ENCODE peak calls at places on chromosomes 13 and 19, in seven cellular contexts. N, G, D, T, E, H and M are unnamed samples.

GRCh38 chr13:49657241-49657641 is 28.9 kb downstream of the ARL11 start:
- DNase-seq in N (no peak), G (no peak), D (no peak), T (no peak), E (no peak), H (no peak), M (no peak)

GRCh38 chr13:110236831-110237261 is 70.1 kb downstream of the COL4A1 start:
- DNase-seq in N (no peak), G (no peak), D (no peak), T (peak), E (peak), H (no peak), M (no peak)

GRCh38 chr19:18023596-18024212 is 15.7 kb downstream of the ARRDC2 start:
- DNase-seq in N (peak), G (peak), D (peak), T (peak), E (peak), H (peak), M (peak)

GRCh38 chr19:30665449-30665848 is 293.3 kb downstream of the ZNF536 start:
- DNase-seq in N (no peak), G (no peak), D (no peak), T (no peak), E (no peak), H (no peak), M (no peak)

GRCh38 chr19:6730153-6730804 is 7.1 kb downstream of the GPR108 start:
- DNase-seq in N (no peak), G (peak), D (no peak), T (no peak), E (no peak), H (peak), M (peak)

GRCh38 chr13:108268713-108269112 is 805 bp upstream of the TNFSF13B start:
- DNase-seq in N (no peak), G (no peak), D (no peak), T (no peak), E (no peak), H (no peak), M (no peak)

GRCh38 chr19:56973713-56974553 is 133.4 kb upstream of the PEG3 start:
- DNase-seq in N (no peak), G (no peak), D (no peak), T (no peak), E (no peak), H (no peak), M (no peak)

GRCh38 chr19:16315825-16316505 is 8.7 kb upstream of the KLF2 start:
- DNase-seq in N (no peak), G (peak), D (no peak), T (peak), E (peak), H (no peak), M (no peak)

GRCh38 chr13:59476376-59476775 is 687.4 kb downstream of the DIAPH3 start:
- DNase-seq in N (no peak), G (no peak), D (no peak), T (no peak), E (no peak), H (no peak), M (no peak)

GRCh38 chr13:109256866-109257760 is 529.3 kb downstream of the IRS2 start:
- DNase-seq in N (peak), G (no peak), D (no peak), T (peak), E (no peak), H (no peak), M (no peak)

GRCh38 chr19:5498817-5499535 is 43.8 kb downstream of the ZNRF4 start:
- DNase-seq in N (no peak), G (no peak), D (no peak), T (no peak), E (no peak), H (no peak), M (no peak)

GRCh38 chr13:29573190-29573589 is 22.3 kb downstream of the SLC7A1 start:
- DNase-seq in N (peak), G (no peak), D (peak), T (no peak), E (peak), H (no peak), M (no peak)

GRCh38 chr19:39237200-39238184 is 7.3 kb downstream of the IFNL3 start:
- DNase-seq in N (peak), G (peak), D (no peak), T (no peak), E (no peak), H (peak), M (no peak)

GRCh38 chr19:31519216-31519615 is 170.0 kb upstream of the TSHZ3 start:
- DNase-seq in N (no peak), G (no peak), D (no peak), T (no peak), E (no peak), H (no peak), M (no peak)

GRCh38 chr19:47231215-47232054 is 436 bp upstream of the BBC3 start:
- DNase-seq in N (peak), G (peak), D (peak), T (peak), E (peak), H (peak), M (peak)

GRCh38 chr13:32036762-32037161 is 5.2 kb downstream of the FRY start:
- DNase-seq in N (no peak), G (no peak), D (no peak), T (no peak), E (no peak), H (no peak), M (no peak)

GRCh38 chr19:24178207-24178606 is 91.2 kb downstream of the ZNF254 start:
- DNase-seq in N (no peak), G (no peak), D (no peak), T (no peak), E (no peak), H (no peak), M (no peak)

GRCh38 chr19:7680606-7681335 is at the start of gene TRAPPC5:
- DNase-seq in N (peak), G (peak), D (no peak), T (peak), E (peak), H (peak), M (peak)

GRCh38 chr19:4365791-4366665 is 22.7 kb downstream of the MPND start:
- DNase-seq in N (no peak), G (no peak), D (no peak), T (no peak), E (no peak), H (no peak), M (no peak)

GRCh38 chr19:18304194-18304495 is 18.7 kb downstream of the LSM4 start:
- DNase-seq in N (no peak), G (no peak), D (no peak), T (no peak), E (peak), H (peak), M (no peak)

GRCh38 chr13:39144941-39145533 is 106.8 kb downstream of the NHLRC3 start:
- DNase-seq in N (peak), G (peak), D (no peak), T (peak), E (peak), H (peak), M (no peak)

GRCh38 chr13:104460553-104460952 is 1394.3 kb upstream of the SLC10A2 start:
- DNase-seq in N (no peak), G (no peak), D (no peak), T (no peak), E (no peak), H (no peak), M (no peak)

GRCh38 chr19:45251452-45252354 is 632 bp downstream of the MARK4 start:
- DNase-seq in N (no peak), G (peak), D (no peak), T (no peak), E (no peak), H (no peak), M (no peak)

GRCh38 chr19:18386543-18387251 is 739 bp downstream of the GDF15 start:
- DNase-seq in N (no peak), G (peak), D (no peak), T (no peak), E (peak), H (no peak), M (no peak)

DNA sequence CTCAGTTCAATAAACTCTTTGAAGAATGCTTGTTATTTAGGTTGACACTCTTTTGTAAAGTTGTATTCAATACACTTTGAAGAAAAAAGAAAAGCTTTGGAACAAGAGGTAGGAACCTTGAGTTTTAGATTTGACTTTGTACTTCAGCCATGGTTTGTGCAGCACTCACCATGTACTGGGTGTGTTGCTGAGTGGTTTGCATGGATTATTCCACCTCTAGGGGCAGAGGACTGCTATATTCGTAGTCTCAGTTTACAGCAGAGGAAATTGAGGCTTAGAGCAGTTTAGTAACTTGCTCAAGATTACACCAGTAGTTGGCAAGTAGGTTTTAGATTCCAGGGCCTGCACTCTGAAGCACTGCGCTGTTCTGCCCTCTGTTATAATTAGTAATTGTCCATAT is 68.8 kb downstream of the DNAJC3 start:
- DNase-seq in N (no peak), G (no peak), D (no peak), T (no peak), E (no peak), H (no peak), M (no peak)
- TF ChIP-seq CTCF in N (no peak), G (no peak), D (no peak), T (no peak), E (no peak), H (no peak), M (no peak)

GRCh38 chr13:19864339-19865309 is 1.2 kb upstream of the ZMYM5 start:
- DNase-seq in N (peak), G (peak), D (peak), T (peak), E (peak), H (peak), M (peak)
- TF ChIP-seq CTCF in N (peak), G (peak), D (peak), T (peak), E (peak), H (peak), M (no peak)

GRCh38 chr13:54110597-54110996 is 1082.0 kb downstream of the OLFM4 start:
- DNase-seq in N (no peak), G (no peak), D (no peak), T (no peak), E (no peak), H (no peak), M (no peak)
- TF ChIP-seq CTCF in N (no peak), G (no peak), D (no peak), T (no peak), E (no peak), H (no peak), M (no peak)

GRCh38 chr19:42324655-42325307 is 654 bp upstream of the MEGF8 start:
- DNase-seq in N (no peak), G (no peak), D (no peak), T (no peak), E (no peak), H (peak), M (no peak)
- TF ChIP-seq CTCF in N (peak), G (no peak), D (no peak), T (no peak), E (no peak), H (no peak), M (no peak)

GRCh38 chr19:1843646-1844394 is 4.5 kb downstream of the REXO1 start:
- DNase-seq in N (no peak), G (no peak), D (no peak), T (no peak), E (no peak), H (peak), M (no peak)
- TF ChIP-seq CTCF in N (no peak), G (peak), D (no peak), T (peak), E (no peak), H (no peak), M (no peak)

GRCh38 chr13:20647758-20648157 is 55.7 kb upstream of the IL17D start:
- DNase-seq in N (no peak), G (no peak), D (no peak), T (no peak), E (no peak), H (no peak), M (no peak)
- TF ChIP-seq CTCF in N (no peak), G (no peak), D (no peak), T (no peak), E (no peak), H (no peak), M (no peak)

DNA sequence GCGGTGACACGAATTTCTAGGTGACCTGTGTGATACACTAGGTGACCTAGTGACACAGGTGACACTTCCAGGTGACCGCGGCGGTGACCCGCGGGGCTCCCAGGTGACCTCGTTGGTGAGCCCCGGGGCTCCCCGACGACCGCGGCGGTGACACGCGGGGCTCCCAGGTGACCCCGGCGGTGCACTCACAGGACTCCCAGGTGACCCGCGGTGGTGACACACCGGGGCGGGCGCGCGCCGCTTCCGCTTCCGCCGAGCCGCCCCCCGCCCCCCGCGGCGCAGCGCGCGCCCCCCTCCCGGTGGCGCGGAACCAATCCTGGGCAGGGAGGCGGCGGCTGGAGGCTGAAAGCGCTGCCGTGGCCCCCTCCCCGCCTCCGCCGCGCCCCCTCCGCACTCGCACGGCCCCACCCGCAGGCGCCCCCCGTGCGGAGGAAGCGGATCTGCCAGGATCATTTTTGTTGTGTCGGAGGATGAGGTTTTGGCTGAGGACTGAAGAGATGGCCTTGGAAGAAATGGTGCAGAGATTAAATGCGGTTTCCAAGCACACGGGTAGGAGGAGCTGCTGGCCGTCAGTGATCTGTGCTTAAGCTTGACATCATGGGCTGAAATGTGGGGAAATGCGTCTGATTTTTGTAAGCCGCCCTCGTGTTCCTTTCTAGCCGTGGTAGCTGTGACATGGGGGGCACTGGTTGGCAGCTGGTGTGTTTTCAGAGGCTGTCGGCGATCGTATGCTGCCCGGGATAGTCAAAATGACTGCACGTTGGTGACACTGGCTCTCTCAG is at the start of gene MCF2L:
- DNase-seq in N (no peak), G (no peak), D (no peak), T (peak), E (no peak), H (peak), M (no peak)
- TF ChIP-seq CTCF in N (no peak), G (no peak), D (no peak), T (peak), E (no peak), H (peak), M (no peak)

DNA sequence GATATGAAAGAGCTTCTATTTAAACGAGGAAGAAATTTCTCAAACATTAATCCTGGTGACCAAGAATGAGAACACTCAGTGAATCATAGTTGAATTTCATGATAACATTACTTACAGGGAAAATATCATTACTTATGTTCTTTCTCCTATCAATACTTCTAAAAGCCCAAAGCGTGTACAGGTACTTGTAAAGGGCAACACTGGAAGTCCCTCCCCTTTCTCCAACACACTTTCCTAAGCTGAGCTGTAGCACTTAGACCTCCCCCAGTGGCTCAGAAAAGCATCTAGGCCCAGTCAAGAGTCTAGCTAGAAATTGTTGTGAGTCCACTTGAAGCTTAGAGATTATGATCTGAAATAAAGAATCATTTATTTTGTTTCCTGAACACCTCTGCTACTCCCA is 150.7 kb downstream of the ABCC4 start:
- DNase-seq in N (no peak), G (no peak), D (no peak), T (no peak), E (no peak), H (no peak), M (no peak)
- TF ChIP-seq CTCF in N (no peak), G (no peak), D (no peak), T (no peak), E (no peak), H (no peak), M (no peak)

GRCh38 chr19:49844138-49844740 is 6.7 kb upstream of the PTOV1 start:
- DNase-seq in N (no peak), G (no peak), D (no peak), T (no peak), E (no peak), H (no peak), M (no peak)

GRCh38 chr19:49846408-49846807 is 4.6 kb upstream of the PTOV1 start:
- DNase-seq in N (no peak), G (no peak), D (no peak), T (no peak), E (no peak), H (no peak), M (no peak)

GRCh38 chr19:49847731-49848696 is 2.9 kb upstream of the PTOV1 start:
- DNase-seq in N (no peak), G (peak), D (no peak), T (no peak), E (no peak), H (no peak), M (no peak)

GRCh38 chr19:49843265-49843664 is 7.7 kb upstream of the PTOV1 start:
- DNase-seq in N (no peak), G (no peak), D (no peak), T (no peak), E (no peak), H (no peak), M (no peak)

DNA sequence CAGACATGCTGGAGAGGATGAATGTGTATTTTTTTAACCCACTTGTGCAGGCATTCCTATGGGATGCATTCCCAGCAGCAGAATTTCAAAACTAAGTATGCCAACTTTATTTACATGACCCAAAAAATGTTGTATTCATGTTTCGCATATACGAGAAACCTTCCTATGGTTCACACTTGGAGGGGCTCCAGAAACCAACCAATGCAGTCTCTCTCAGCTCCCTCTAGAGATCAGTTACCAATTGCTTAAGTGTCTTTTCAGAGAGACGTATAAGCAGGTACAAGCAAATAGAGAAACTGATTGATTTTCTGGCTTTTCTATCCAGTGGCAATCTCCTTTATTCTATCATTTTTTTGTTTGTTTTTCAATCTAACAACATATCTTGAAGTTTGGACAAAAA is 5.5 kb upstream of the PTOV1 start:
- DNase-seq in N (no peak), G (no peak), D (no peak), T (no peak), E (no peak), H (no peak), M (no peak)
- TF ChIP-seq CTCF in N (no peak), G (no peak), D (no peak), T (no peak), E (no peak), H (no peak), M (no peak)